ENCODE peak calls at places on chromosomes 16 and 17, in nine cellular contexts. One of them, this sample, is unnamed.
A peak's percentile ranks its signal among the peaks of the same experiment; 100 is the strongest.

GRCh38 chr17:27585792-27586191 is 45.2 kb upstream of the LGALS9 start:
- DNase-seq in BJ: no peak
- DNase-seq in tibial nerve: no peak
- DNase-seq in transverse colon: no peak
- DNase-seq in lower leg skin: no peak
- DNase-seq in psoas muscle: no peak
- DNase-seq in cardiac muscle cell: no peak
- DNase-seq in ovary: no peak
- DNase-seq in A549: no peak
- DNase-seq in this sample: no peak

GRCh38 chr16:29974291-29975133 is 844 bp downstream of the TAOK2 start:
- DNase-seq in BJ: no peak
- DNase-seq in tibial nerve: no peak
- DNase-seq in transverse colon: peak; percentile 35
- DNase-seq in lower leg skin: no peak
- DNase-seq in psoas muscle: no peak
- DNase-seq in cardiac muscle cell: peak; percentile 30
- DNase-seq in ovary: no peak
- DNase-seq in A549: peak; percentile 27
- DNase-seq in this sample: no peak

GRCh38 chr17:70173646-70174045 is 4.3 kb downstream of the KCNJ2 start:
- DNase-seq in BJ: no peak
- DNase-seq in tibial nerve: no peak
- DNase-seq in transverse colon: no peak
- DNase-seq in lower leg skin: no peak
- DNase-seq in psoas muscle: no peak
- DNase-seq in cardiac muscle cell: peak; percentile 4
- DNase-seq in ovary: no peak
- DNase-seq in A549: no peak
- DNase-seq in this sample: no peak

GRCh38 chr17:66190738-66191606 is 961 bp downstream of the CEP112 start:
- DNase-seq in BJ: no peak
- DNase-seq in tibial nerve: no peak
- DNase-seq in transverse colon: no peak
- DNase-seq in lower leg skin: no peak
- DNase-seq in psoas muscle: no peak
- DNase-seq in cardiac muscle cell: peak; percentile 24
- DNase-seq in ovary: no peak
- DNase-seq in A549: peak; percentile 16
- DNase-seq in this sample: peak; percentile 56

GRCh38 chr17:37360632-37361031 is 15.2 kb upstream of the C17orf78 start:
- DNase-seq in BJ: no peak
- DNase-seq in tibial nerve: no peak
- DNase-seq in transverse colon: no peak
- DNase-seq in lower leg skin: no peak
- DNase-seq in psoas muscle: no peak
- DNase-seq in cardiac muscle cell: no peak
- DNase-seq in ovary: no peak
- DNase-seq in A549: peak; percentile 62
- DNase-seq in this sample: peak; percentile 6

GRCh38 chr16:85372627-85373372 is 240.3 kb upstream of the GSE1 start:
- DNase-seq in BJ: peak; percentile 47
- DNase-seq in tibial nerve: no peak
- DNase-seq in transverse colon: no peak
- DNase-seq in lower leg skin: no peak
- DNase-seq in psoas muscle: peak; percentile 70
- DNase-seq in cardiac muscle cell: no peak
- DNase-seq in ovary: no peak
- DNase-seq in A549: no peak
- DNase-seq in this sample: peak; percentile 84

GRCh38 chr17:47697948-47698711 is 4.2 kb downstream of the TBKBP1 start:
- DNase-seq in BJ: no peak
- DNase-seq in tibial nerve: no peak
- DNase-seq in transverse colon: no peak
- DNase-seq in lower leg skin: no peak
- DNase-seq in psoas muscle: no peak
- DNase-seq in cardiac muscle cell: no peak
- DNase-seq in ovary: no peak
- DNase-seq in A549: no peak
- DNase-seq in this sample: no peak

GRCh38 chr16:4015275-4015990 is 100.8 kb downstream of the ADCY9 start:
- DNase-seq in BJ: no peak
- DNase-seq in tibial nerve: no peak
- DNase-seq in transverse colon: no peak
- DNase-seq in lower leg skin: no peak
- DNase-seq in psoas muscle: no peak
- DNase-seq in cardiac muscle cell: no peak
- DNase-seq in ovary: no peak
- DNase-seq in A549: peak; percentile 19
- DNase-seq in this sample: no peak

GRCh38 chr16:20898938-20899502 is 1.1 kb downstream of the DCUN1D3 start:
- DNase-seq in BJ: peak; percentile 54
- DNase-seq in tibial nerve: no peak
- DNase-seq in transverse colon: no peak
- DNase-seq in lower leg skin: no peak
- DNase-seq in psoas muscle: no peak
- DNase-seq in cardiac muscle cell: no peak
- DNase-seq in ovary: no peak
- DNase-seq in A549: no peak
- DNase-seq in this sample: peak; percentile 90

GRCh38 chr16:62891-63290 is 9.3 kb downstream of the SNRNP25 start:
- DNase-seq in BJ: no peak
- DNase-seq in tibial nerve: no peak
- DNase-seq in transverse colon: no peak
- DNase-seq in lower leg skin: no peak
- DNase-seq in psoas muscle: peak; percentile 14
- DNase-seq in cardiac muscle cell: no peak
- DNase-seq in ovary: no peak
- DNase-seq in A549: no peak
- DNase-seq in this sample: no peak

GRCh38 chr16:64626771-64627170 is 495.1 kb downstream of the CDH11 start:
- DNase-seq in BJ: no peak
- DNase-seq in tibial nerve: no peak
- DNase-seq in transverse colon: no peak
- DNase-seq in lower leg skin: no peak
- DNase-seq in psoas muscle: no peak
- DNase-seq in cardiac muscle cell: no peak
- DNase-seq in ovary: no peak
- DNase-seq in A549: no peak
- DNase-seq in this sample: peak; percentile 33

DNA sequence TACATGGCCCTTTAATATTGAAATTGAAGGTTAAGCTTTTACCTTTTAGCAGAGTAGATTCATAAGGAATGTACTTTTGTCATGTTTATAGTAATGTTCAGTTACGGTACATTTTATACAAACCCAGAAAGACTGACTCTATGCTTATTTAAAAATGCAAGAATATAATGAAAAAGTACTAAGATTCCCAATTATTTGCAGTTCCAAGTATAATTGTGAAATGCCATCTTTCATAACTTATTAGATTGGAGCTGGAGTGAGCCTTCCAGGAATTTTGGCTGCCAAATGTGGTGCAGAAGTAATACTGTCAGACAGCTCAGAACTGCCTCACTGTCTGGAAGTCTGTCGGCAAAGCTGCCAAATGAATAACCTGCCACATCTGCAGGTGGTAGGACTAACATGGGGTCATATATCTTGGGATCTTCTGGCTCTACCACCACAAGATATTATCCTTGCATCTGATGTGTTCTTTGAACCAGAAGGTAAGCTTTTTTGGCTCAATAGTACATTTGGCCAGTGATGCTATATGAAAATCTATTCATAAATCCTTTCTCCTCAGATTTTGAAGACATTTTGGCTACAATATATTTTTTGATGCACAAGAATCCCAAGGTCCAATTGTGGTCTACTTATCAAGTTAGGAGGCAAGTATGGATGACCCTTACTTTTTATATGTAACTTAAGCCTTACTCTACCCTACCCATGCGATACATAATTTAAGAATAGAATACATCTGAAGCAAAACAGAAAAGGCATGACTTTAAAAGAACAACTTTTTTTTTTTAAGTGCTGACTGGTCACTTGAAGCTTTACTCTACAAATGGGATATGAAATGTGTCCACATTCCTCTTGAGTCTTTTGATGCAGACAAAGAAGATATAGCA is 4.2 kb downstream of the SRSF2 start:
- DNase-seq in BJ: no peak
- DNase-seq in tibial nerve: no peak
- DNase-seq in transverse colon: no peak
- DNase-seq in lower leg skin: no peak
- DNase-seq in psoas muscle: no peak
- DNase-seq in cardiac muscle cell: no peak
- DNase-seq in ovary: no peak
- DNase-seq in A549: no peak
- DNase-seq in this sample: peak; percentile 60
- H3K4me3 ChIP-seq in BJ: no peak overlapping the region
- H3K4me3 ChIP-seq in tibial nerve: no peak overlapping the region
- H3K4me3 ChIP-seq in transverse colon: no peak overlapping the region
- H3K4me3 ChIP-seq in lower leg skin: no peak overlapping the region
- H3K4me3 ChIP-seq in psoas muscle: peak overlapping the region; percentile 72
- H3K4me3 ChIP-seq in cardiac muscle cell: no peak overlapping the region
- H3K4me3 ChIP-seq in ovary: no peak overlapping the region
- H3K4me3 ChIP-seq in A549: peak overlapping the region; percentile 95
- H3K4me3 ChIP-seq in this sample: no peak overlapping the region

GRCh38 chr17:82287013-82287848 is 13.7 kb upstream of the CSNK1D start:
- DNase-seq in BJ: no peak
- DNase-seq in tibial nerve: no peak
- DNase-seq in transverse colon: peak; percentile 52
- DNase-seq in lower leg skin: no peak
- DNase-seq in psoas muscle: no peak
- DNase-seq in cardiac muscle cell: no peak
- DNase-seq in ovary: no peak
- DNase-seq in A549: no peak
- DNase-seq in this sample: no peak
- TF ChIP-seq CTCF in BJ: no peak
- TF ChIP-seq CTCF in tibial nerve: no peak
- TF ChIP-seq CTCF in transverse colon: no peak
- TF ChIP-seq CTCF in lower leg skin: no peak
- TF ChIP-seq CTCF in psoas muscle: no peak
- TF ChIP-seq CTCF in cardiac muscle cell: no peak
- TF ChIP-seq CTCF in ovary: no peak
- TF ChIP-seq CTCF in A549: no peak
- TF ChIP-seq CTCF in this sample: no peak

GRCh38 chr17:39002991-39003715 is 36.0 kb upstream of the FBXO47 start:
- DNase-seq in BJ: peak; percentile 69
- DNase-seq in tibial nerve: peak; percentile 89
- DNase-seq in transverse colon: peak; percentile 62
- DNase-seq in lower leg skin: peak; percentile 88
- DNase-seq in psoas muscle: peak; percentile 83
- DNase-seq in cardiac muscle cell: no peak
- DNase-seq in ovary: no peak
- DNase-seq in A549: no peak
- DNase-seq in this sample: peak; percentile 86

GRCh38 chr17:39000021-39000601 is 32.9 kb upstream of the FBXO47 start:
- DNase-seq in BJ: no peak
- DNase-seq in tibial nerve: no peak
- DNase-seq in transverse colon: no peak
- DNase-seq in lower leg skin: no peak
- DNase-seq in psoas muscle: no peak
- DNase-seq in cardiac muscle cell: no peak
- DNase-seq in ovary: no peak
- DNase-seq in A549: no peak
- DNase-seq in this sample: peak; percentile 37

GRCh38 chr17:38996660-38997337 is 29.6 kb upstream of the FBXO47 start:
- DNase-seq in BJ: no peak
- DNase-seq in tibial nerve: no peak
- DNase-seq in transverse colon: no peak
- DNase-seq in lower leg skin: no peak
- DNase-seq in psoas muscle: no peak
- DNase-seq in cardiac muscle cell: no peak
- DNase-seq in ovary: no peak
- DNase-seq in A549: no peak
- DNase-seq in this sample: no peak

DNA sequence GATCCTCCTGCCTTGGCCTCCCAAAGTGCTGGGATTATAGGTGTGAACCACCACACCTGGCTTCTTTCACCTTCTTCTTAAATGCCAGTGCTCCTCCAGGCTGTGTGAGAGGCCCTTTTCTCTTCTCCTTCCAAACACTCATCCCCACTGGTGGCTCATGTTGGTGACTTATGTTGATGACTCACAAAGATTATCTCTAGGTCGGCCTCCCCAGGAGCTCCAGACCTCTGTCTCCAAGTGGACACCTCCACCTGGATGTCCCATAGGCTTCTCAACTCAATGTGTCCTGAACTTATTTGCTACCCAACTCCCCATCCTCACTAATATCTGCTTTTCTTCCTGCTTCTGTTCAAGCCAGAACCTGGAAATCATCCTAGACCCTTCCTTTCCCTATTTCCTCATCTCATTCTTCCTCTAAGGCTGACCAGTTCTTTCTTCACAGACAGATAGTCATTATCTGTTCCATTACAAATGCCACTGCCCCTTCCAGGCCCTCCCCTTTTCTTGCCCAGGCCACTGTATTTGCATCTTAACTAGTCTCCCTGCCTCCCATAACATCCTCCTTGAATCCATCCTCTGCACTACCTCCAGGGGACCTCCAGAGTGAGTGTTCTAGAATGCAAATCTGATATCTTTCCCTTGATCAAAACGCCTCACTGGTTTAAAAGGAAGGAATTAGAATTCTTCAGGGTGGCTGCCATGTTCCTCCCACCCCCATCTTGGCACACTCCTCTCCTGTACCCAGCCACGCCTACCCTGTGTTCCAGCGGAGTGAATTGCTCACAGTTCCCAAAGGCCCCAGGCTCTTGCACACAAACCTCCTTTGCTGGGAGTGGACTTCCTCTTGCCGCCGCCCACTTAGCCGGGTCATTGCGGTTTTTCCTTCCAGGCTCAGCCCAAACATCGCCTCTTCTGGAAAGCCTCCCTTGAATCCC is 34.8 kb upstream of the FBXO47 start:
- DNase-seq in BJ: peak; percentile 68
- DNase-seq in tibial nerve: peak; percentile 88
- DNase-seq in transverse colon: peak; percentile 52
- DNase-seq in lower leg skin: peak; percentile 89
- DNase-seq in psoas muscle: peak; percentile 86
- DNase-seq in cardiac muscle cell: no peak
- DNase-seq in ovary: peak; percentile 40
- DNase-seq in A549: no peak
- DNase-seq in this sample: peak; percentile 86
- H3K4me3 ChIP-seq in BJ: no peak overlapping the region
- H3K4me3 ChIP-seq in tibial nerve: no peak overlapping the region
- H3K4me3 ChIP-seq in transverse colon: no peak overlapping the region
- H3K4me3 ChIP-seq in lower leg skin: no peak overlapping the region
- H3K4me3 ChIP-seq in psoas muscle: peak overlapping the region; percentile 38
- H3K4me3 ChIP-seq in cardiac muscle cell: no peak overlapping the region
- H3K4me3 ChIP-seq in ovary: no peak overlapping the region
- H3K4me3 ChIP-seq in A549: no peak overlapping the region
- H3K4me3 ChIP-seq in this sample: no peak overlapping the region

GRCh38 chr17:16013943-16014407 is 14.4 kb downstream of the TTC19 start:
- DNase-seq in BJ: peak; percentile 22
- DNase-seq in tibial nerve: no peak
- DNase-seq in transverse colon: no peak
- DNase-seq in lower leg skin: no peak
- DNase-seq in psoas muscle: no peak
- DNase-seq in cardiac muscle cell: peak; percentile 29
- DNase-seq in ovary: no peak
- DNase-seq in A549: peak; percentile 48
- DNase-seq in this sample: peak; percentile 54
- TF ChIP-seq CTCF in BJ: peak; percentile 74
- TF ChIP-seq CTCF in tibial nerve: peak; percentile 18
- TF ChIP-seq CTCF in transverse colon: peak; percentile 59
- TF ChIP-seq CTCF in lower leg skin: no peak
- TF ChIP-seq CTCF in psoas muscle: peak; percentile 38
- TF ChIP-seq CTCF in cardiac muscle cell: peak; percentile 67
- TF ChIP-seq CTCF in ovary: no peak
- TF ChIP-seq CTCF in A549: peak; percentile 59
- TF ChIP-seq CTCF in this sample: peak; percentile 75

This sample was measured in AG10803.